ENCODE peak calls at places on chromosomes 4 and X, in six cellular contexts. E is mesothelial cell of epicardium; X is A673; V is lower leg skin; C is CD8-positive, alpha-beta T cell; D is heart right ventricle. O is an unnamed sample.

GRCh38 chr4:54433686-54434085 is 204.6 kb downstream of the PDGFRA start:
- DNase-seq in E (no peak), X (peak; percentile 10), V (no peak), C (no peak), D (no peak), O (no peak)

GRCh38 chrX:66164470-66164869 is 423 bp downstream of the HEPH start:
- DNase-seq in E (no peak), X (no peak), V (no peak), C (no peak), D (no peak), O (no peak)

GRCh38 chr4:139934336-139934735 is 219.6 kb downstream of the MAML3 start:
- DNase-seq in E (no peak), X (no peak), V (no peak), C (no peak), D (no peak), O (no peak)

GRCh38 chr4:127131527-127131926 is 501.2 kb upstream of the INTU start:
- DNase-seq in E (no peak), X (no peak), V (no peak), C (no peak), D (no peak), O (no peak)

GRCh38 chr4:46329118-46329976 is 60.6 kb downstream of the GABRA2 start:
- DNase-seq in E (no peak), X (peak; percentile 66), V (no peak), C (no peak), D (no peak), O (no peak)

GRCh38 chr4:108492816-108493595 is 127.4 kb upstream of the RPL34 start:
- DNase-seq in E (no peak), X (peak; percentile 58), V (no peak), C (no peak), D (no peak), O (no peak)

GRCh38 chr4:22987861-22988260 is 295.1 kb downstream of the GBA3 start:
- DNase-seq in E (no peak), X (no peak), V (no peak), C (no peak), D (no peak), O (no peak)

GRCh38 chr4:92646826-92647225 is 343.1 kb downstream of the GRID2 start:
- DNase-seq in E (no peak), X (no peak), V (no peak), C (no peak), D (no peak), O (no peak)

GRCh38 chr4:73345399-73345975 is 58.6 kb upstream of the ALB start:
- DNase-seq in E (no peak), X (no peak), V (no peak), C (no peak), D (no peak), O (no peak)

GRCh38 chrX:68693481-68694410 is 46.3 kb downstream of the STARD8 start:
- DNase-seq in E (peak; percentile 53), X (peak; percentile 49), V (peak; percentile 92), C (no peak), D (peak; percentile 85), O (no peak)

GRCh38 chrX:103356023-103356798 is at the start of gene TCEAL9:
- DNase-seq in E (no peak), X (peak; percentile 87), V (no peak), C (no peak), D (peak; percentile 28), O (no peak)

GRCh38 chr4:172547724-172548123 is 620.9 kb upstream of the GALNT7 start:
- DNase-seq in E (no peak), X (peak; percentile 13), V (no peak), C (no peak), D (no peak), O (no peak)

GRCh38 chr4:152161676-152162330 is 374.1 kb downstream of the FBXW7 start:
- DNase-seq in E (no peak), X (no peak), V (no peak), C (no peak), D (no peak), O (no peak)

GRCh38 chr4:127400736-127401346 is 231.9 kb upstream of the INTU start:
- DNase-seq in E (peak; percentile 57), X (peak; percentile 87), V (no peak), C (no peak), D (peak; percentile 25), O (no peak)

GRCh38 chr4:2607822-2608221 is 71.4 kb downstream of the FAM193A start:
- DNase-seq in E (no peak), X (no peak), V (no peak), C (no peak), D (no peak), O (no peak)

GRCh38 chr4:153901220-153901619 is 112.3 kb upstream of the SFRP2 start:
- DNase-seq in E (no peak), X (no peak), V (no peak), C (no peak), D (no peak), O (no peak)

GRCh38 chr4:121256887-121257426 is 92.8 kb upstream of the TNIP3 start:
- DNase-seq in E (no peak), X (no peak), V (no peak), C (no peak), D (no peak), O (no peak)

GRCh38 chr4:112111306-112111705 is 33.9 kb upstream of the FAM241A start:
- DNase-seq in E (no peak), X (no peak), V (no peak), C (no peak), D (no peak), O (no peak)

GRCh38 chr4:37538931-37539330 is 147.2 kb downstream of the RELL1 start:
- DNase-seq in E (no peak), X (no peak), V (no peak), C (no peak), D (no peak), O (no peak)

GRCh38 chr4:106287353-106287969 is 28.5 kb downstream of the TBCK start:
- DNase-seq in E (no peak), X (peak; percentile 21), V (no peak), C (no peak), D (no peak), O (no peak)

GRCh38 chrX:134692233-134692632 is 34.0 kb upstream of the PLAC1 start:
- DNase-seq in E (no peak), X (no peak), V (no peak), C (no peak), D (no peak), O (no peak)

GRCh38 chr4:102196221-102196620 is 149.1 kb downstream of the SLC39A8 start:
- DNase-seq in E (no peak), X (no peak), V (no peak), C (no peak), D (no peak), O (no peak)

GRCh38 chr4:152973614-152974200 is 37.6 kb downstream of the FHDC1 start:
- DNase-seq in E (no peak), X (no peak), V (peak; percentile 14), C (no peak), D (no peak), O (no peak)

GRCh38 chrX:104310084-104310483 is 55.4 kb upstream of the ESX1 start:
- DNase-seq in E (no peak), X (peak; percentile 43), V (no peak), C (no peak), D (no peak), O (no peak)

GRCh38 chrX:143781103-143781502 is 60.6 kb upstream of the SPANXN2 start:
- DNase-seq in E (no peak), X (no peak), V (no peak), C (no peak), D (no peak), O (no peak)

GRCh38 chrX:119272882-119273806 is 37.1 kb downstream of the PGRMC1 start:
- DNase-seq in E (no peak), X (no peak), V (no peak), C (peak; percentile 0), D (peak; percentile 56), O (no peak)

DNA sequence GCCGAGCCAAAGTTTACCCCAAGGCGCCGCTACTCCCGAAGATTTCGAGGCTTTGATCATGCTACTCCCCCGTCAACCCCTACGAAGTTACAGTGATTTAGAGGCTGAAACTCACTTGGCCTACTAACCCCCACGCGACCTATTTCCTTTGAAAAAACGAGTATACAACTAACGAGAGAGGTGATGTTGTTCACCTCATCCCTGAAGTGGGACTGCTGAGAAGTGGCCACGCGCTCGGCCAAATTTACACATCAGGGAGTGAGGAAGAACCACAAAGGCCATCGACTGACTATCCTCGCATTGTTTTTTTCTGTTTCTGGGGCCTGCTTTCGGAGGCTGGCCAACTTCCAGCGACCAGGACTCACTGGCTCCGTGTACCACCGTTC is 37.7 kb downstream of the PGRMC1 start:
- DNase-seq in E (no peak), X (no peak), V (no peak), C (no peak), D (no peak), O (no peak)
- TF ChIP-seq CTCF in E (no peak), X (no peak), V (no peak), C (no peak), D (no peak), O (no peak)

DNA sequence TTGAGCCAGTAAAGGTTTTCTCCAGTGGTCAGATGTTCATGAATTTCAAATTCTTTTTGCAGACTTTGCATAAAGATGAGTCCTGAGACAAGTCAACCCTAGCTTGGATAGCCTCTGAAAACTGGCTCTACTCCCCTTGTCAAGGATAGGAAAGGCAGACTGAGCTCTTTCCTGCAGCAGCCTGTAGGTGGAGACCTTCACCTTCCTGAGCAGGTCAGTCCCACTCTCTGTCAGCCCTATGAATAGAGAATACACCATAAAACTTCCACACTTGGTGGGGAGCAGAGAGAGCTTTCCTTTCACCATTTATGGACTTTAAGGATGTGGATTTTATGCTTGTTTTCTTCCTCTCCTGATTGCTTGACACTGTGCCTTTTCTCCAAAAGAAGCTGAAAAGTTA is 41.9 kb downstream of the PCDH19 start:
- DNase-seq in E (no peak), X (peak; percentile 9), V (no peak), C (no peak), D (no peak), O (no peak)
- TF ChIP-seq CTCF in E (no peak), X (peak; percentile 45), V (no peak), C (no peak), D (peak; percentile 14), O (peak; percentile 35)

GRCh38 chrX:125382148-125382628 is 62.5 kb downstream of the TEX13C start:
- DNase-seq in E (no peak), X (no peak), V (no peak), C (no peak), D (no peak), O (no peak)

GRCh38 chrX:125382889-125383288 is 63.2 kb downstream of the TEX13C start:
- DNase-seq in E (no peak), X (no peak), V (no peak), C (no peak), D (no peak), O (no peak)

GRCh38 chrX:125374169-125374568 is 54.5 kb downstream of the TEX13C start:
- DNase-seq in E (no peak), X (no peak), V (no peak), C (no peak), D (no peak), O (no peak)

DNA sequence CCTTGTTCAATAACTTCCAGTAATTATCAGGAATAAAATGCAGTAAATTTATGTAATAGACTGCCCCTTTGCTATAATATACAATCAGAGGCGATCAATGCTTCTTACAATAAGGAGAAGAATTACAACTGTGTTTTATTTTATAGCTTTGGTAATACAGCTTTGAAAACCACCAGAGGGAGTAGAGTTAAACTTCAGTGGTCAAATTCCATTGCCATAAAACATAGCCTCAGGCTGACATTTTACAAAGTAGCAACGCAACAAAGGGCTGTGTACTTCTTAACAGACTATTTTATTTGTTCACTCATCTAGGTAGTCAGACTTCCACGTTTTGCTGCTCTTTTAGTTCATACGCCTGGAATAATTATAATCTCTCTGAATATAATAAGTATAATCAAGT is 58.5 kb downstream of the TEX13C start:
- DNase-seq in E (no peak), X (peak; percentile 9), V (no peak), C (no peak), D (no peak), O (no peak)
- TF ChIP-seq CTCF in E (peak; percentile 15), X (peak; percentile 11), V (no peak), C (no peak), D (no peak), O (no peak)

GRCh38 chr4:77432702-77433101 is 172.9 kb upstream of the CXCL13 start:
- DNase-seq in E (no peak), X (no peak), V (no peak), C (no peak), D (no peak), O (no peak)
- TF ChIP-seq CTCF in E (no peak), X (peak; percentile 17), V (no peak), C (no peak), D (no peak), O (peak; percentile 36)